ENCODE peak calls at places on chromosomes 13 and 19, in six cellular contexts. One of them, this sample, is unnamed.
A peak's percentile ranks its signal among the peaks of the same experiment; 100 is the strongest.

GRCh38 chr13:50701469-50701868 is 142.0 kb downstream of the DLEU7 start:
- DNase-seq in Panc1: no peak
- DNase-seq in body of pancreas: no peak
- DNase-seq in endodermal cell: no peak
- DNase-seq in esophagus squamous epithelium: no peak
- DNase-seq in K562: no peak
- DNase-seq in this sample: no peak

GRCh38 chr19:35882074-35882832 is 13.9 kb downstream of the APLP1 start:
- DNase-seq in K562: peak; percentile 45
- DNase-seq in body of pancreas: peak; percentile 55
- DNase-seq in endodermal cell: no peak
- DNase-seq in esophagus squamous epithelium: no peak
- DNase-seq in Panc1: peak; percentile 87
- DNase-seq in this sample: peak; percentile 27

GRCh38 chr19:18879579-18880373 is 16.2 kb downstream of the CERS1 start:
- DNase-seq in endodermal cell: peak; percentile 89
- DNase-seq in body of pancreas: no peak
- DNase-seq in Panc1: no peak
- DNase-seq in esophagus squamous epithelium: no peak
- DNase-seq in K562: peak; percentile 95
- DNase-seq in this sample: no peak

GRCh38 chr13:37488682-37489081 is 109.9 kb downstream of the POSTN start:
- DNase-seq in K562: no peak
- DNase-seq in esophagus squamous epithelium: no peak
- DNase-seq in body of pancreas: no peak
- DNase-seq in Panc1: no peak
- DNase-seq in endodermal cell: no peak
- DNase-seq in this sample: no peak

GRCh38 chr19:13788991-13789390 is 6.3 kb upstream of the ZSWIM4 start:
- DNase-seq in body of pancreas: no peak
- DNase-seq in Panc1: no peak
- DNase-seq in endodermal cell: no peak
- DNase-seq in esophagus squamous epithelium: no peak
- DNase-seq in K562: no peak
- DNase-seq in this sample: no peak

GRCh38 chr13:111573801-111574200 is 253.4 kb downstream of the TEX29 start:
- DNase-seq in endodermal cell: no peak
- DNase-seq in esophagus squamous epithelium: no peak
- DNase-seq in K562: no peak
- DNase-seq in body of pancreas: no peak
- DNase-seq in Panc1: no peak
- DNase-seq in this sample: no peak

GRCh38 chr13:30735025-30735967 is at the start of gene ALOX5AP:
- DNase-seq in body of pancreas: no peak
- DNase-seq in Panc1: no peak
- DNase-seq in esophagus squamous epithelium: no peak
- DNase-seq in K562: no peak
- DNase-seq in endodermal cell: no peak
- DNase-seq in this sample: no peak

GRCh38 chr19:39969681-39970423 is 1.1 kb upstream of the PSMC4 start:
- DNase-seq in Panc1: no peak
- DNase-seq in K562: no peak
- DNase-seq in endodermal cell: no peak
- DNase-seq in body of pancreas: no peak
- DNase-seq in esophagus squamous epithelium: no peak
- DNase-seq in this sample: no peak

GRCh38 chr19:1000095-1000494 is at the start of gene GRIN3B:
- DNase-seq in esophagus squamous epithelium: no peak
- DNase-seq in Panc1: no peak
- DNase-seq in body of pancreas: peak; percentile 59
- DNase-seq in endodermal cell: peak; percentile 95
- DNase-seq in K562: peak; percentile 85
- DNase-seq in this sample: no peak

GRCh38 chr13:40749327-40749726 is 21.7 kb downstream of the MRPS31 start:
- DNase-seq in body of pancreas: no peak
- DNase-seq in esophagus squamous epithelium: no peak
- DNase-seq in K562: no peak
- DNase-seq in Panc1: no peak
- DNase-seq in endodermal cell: no peak
- DNase-seq in this sample: no peak

GRCh38 chr19:48836089-48837017 is at the start of gene HSD17B14:
- DNase-seq in body of pancreas: peak; percentile 22
- DNase-seq in endodermal cell: peak; percentile 93
- DNase-seq in Panc1: no peak
- DNase-seq in esophagus squamous epithelium: no peak
- DNase-seq in K562: peak; percentile 29
- DNase-seq in this sample: no peak

GRCh38 chr13:101552797-101553196 is 100.3 kb downstream of the ITGBL1 start:
- DNase-seq in K562: no peak
- DNase-seq in body of pancreas: no peak
- DNase-seq in esophagus squamous epithelium: no peak
- DNase-seq in Panc1: no peak
- DNase-seq in endodermal cell: no peak
- DNase-seq in this sample: no peak

GRCh38 chr13:30334663-30335386 is 27.5 kb upstream of the KATNAL1 start:
- DNase-seq in Panc1: no peak
- DNase-seq in endodermal cell: peak; percentile 73
- DNase-seq in body of pancreas: peak; percentile 32
- DNase-seq in esophagus squamous epithelium: no peak
- DNase-seq in K562: peak; percentile 37
- DNase-seq in this sample: no peak

GRCh38 chr13:32428581-32429072 is 697 bp upstream of the N4BP2L1 start:
- DNase-seq in esophagus squamous epithelium: no peak
- DNase-seq in Panc1: no peak
- DNase-seq in K562: no peak
- DNase-seq in endodermal cell: no peak
- DNase-seq in body of pancreas: no peak
- DNase-seq in this sample: no peak

DNA sequence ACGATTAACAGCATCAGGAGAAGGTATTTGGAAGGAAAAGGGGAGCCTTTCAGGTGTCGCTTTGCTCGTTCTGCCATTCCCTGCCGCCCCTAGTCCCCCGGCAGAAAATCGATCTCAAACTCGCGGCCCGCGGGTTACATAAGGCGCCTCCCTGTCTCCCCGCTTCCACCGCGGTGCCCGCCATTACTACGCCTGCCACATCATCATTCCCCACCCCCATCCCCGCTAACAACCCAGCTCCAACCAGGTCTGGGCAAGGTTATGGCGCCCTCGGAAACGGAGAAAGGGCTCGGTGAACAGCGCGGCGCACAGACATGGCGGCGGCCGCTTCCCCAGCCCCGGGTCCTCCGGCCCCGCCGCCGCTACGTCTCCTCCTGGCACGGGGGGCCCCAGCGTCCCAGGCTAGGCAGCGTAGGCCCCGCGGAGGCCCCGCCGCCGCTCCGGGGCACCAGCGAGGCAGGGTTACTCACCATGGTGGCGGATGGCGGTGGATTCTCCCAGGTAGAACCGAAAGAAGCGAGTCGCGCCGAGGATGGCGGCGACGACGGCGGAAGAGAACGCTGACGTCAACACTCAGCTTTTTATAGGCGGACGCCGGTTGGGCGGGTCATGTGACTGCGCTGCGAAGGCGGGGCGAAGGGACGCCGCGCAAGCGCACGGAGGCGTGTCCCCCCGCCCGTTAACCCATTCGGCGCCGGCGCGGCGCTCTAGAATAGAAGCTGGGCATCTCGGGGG is at the start of gene EEF2:
- DNase-seq in Panc1: no peak
- DNase-seq in K562: peak; percentile 92
- DNase-seq in body of pancreas: peak; percentile 93
- DNase-seq in esophagus squamous epithelium: peak; percentile 35
- DNase-seq in endodermal cell: peak; percentile 94
- DNase-seq in this sample: peak; percentile 45
- H3K27ac ChIP-seq in Panc1: peak within 1 kb of the TSS; percentile 83
- H3K27ac ChIP-seq in K562: peak within 1 kb of the TSS; percentile 99
- H3K27ac ChIP-seq in body of pancreas: peak within 1 kb of the TSS; percentile 95
- H3K27ac ChIP-seq in esophagus squamous epithelium: peak within 1 kb of the TSS; percentile 92
- H3K27ac ChIP-seq in endodermal cell: peak within 1 kb of the TSS; percentile 97
- H3K27ac ChIP-seq in this sample: peak within 1 kb of the TSS; percentile 93

GRCh38 chr19:47623151-47623920 is 14.4 kb downstream of the BICRA start:
- DNase-seq in esophagus squamous epithelium: no peak
- DNase-seq in body of pancreas: no peak
- DNase-seq in Panc1: no peak
- DNase-seq in K562: no peak
- DNase-seq in endodermal cell: no peak
- DNase-seq in this sample: no peak
- H3K27ac ChIP-seq in esophagus squamous epithelium: peak overlapping the region; percentile 47
- H3K27ac ChIP-seq in body of pancreas: no peak overlapping the region
- H3K27ac ChIP-seq in Panc1: no peak overlapping the region
- H3K27ac ChIP-seq in K562: no peak overlapping the region
- H3K27ac ChIP-seq in endodermal cell: peak overlapping the region; percentile 17
- H3K27ac ChIP-seq in this sample: no peak overlapping the region

DNA sequence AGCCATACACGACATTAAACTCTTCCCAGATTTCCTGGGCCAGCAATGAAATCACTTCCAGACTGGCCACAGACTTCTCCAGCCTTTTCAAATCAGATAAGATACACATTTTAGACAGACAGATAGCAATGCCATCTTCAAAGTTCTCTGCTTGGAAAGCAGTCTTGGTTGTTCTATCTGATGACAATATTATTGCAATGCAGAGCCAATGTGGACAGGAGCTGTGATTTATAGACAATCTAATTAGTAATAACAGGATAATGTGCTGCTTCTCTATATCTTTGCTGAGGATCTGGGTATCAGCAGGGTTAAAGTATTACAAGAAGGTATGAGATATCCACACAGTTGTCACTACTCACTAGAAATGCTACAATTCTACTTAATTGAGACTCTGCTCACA is 69.1 kb downstream of the COL4A1 start:
- DNase-seq in Panc1: no peak
- DNase-seq in K562: no peak
- DNase-seq in esophagus squamous epithelium: no peak
- DNase-seq in endodermal cell: no peak
- DNase-seq in body of pancreas: no peak
- DNase-seq in this sample: no peak
- H3K27ac ChIP-seq in Panc1: no peak overlapping the region
- H3K27ac ChIP-seq in K562: no peak overlapping the region
- H3K27ac ChIP-seq in esophagus squamous epithelium: peak overlapping the region; percentile 16
- H3K27ac ChIP-seq in endodermal cell: no peak overlapping the region
- H3K27ac ChIP-seq in body of pancreas: peak overlapping the region; percentile 49
- H3K27ac ChIP-seq in this sample: no peak overlapping the region

GRCh38 chr13:95185851-95186250 is 115.4 kb downstream of the ABCC4 start:
- DNase-seq in body of pancreas: no peak
- DNase-seq in K562: no peak
- DNase-seq in Panc1: no peak
- DNase-seq in esophagus squamous epithelium: no peak
- DNase-seq in endodermal cell: no peak
- DNase-seq in this sample: no peak
- H3K27ac ChIP-seq in body of pancreas: no peak overlapping the region
- H3K27ac ChIP-seq in K562: no peak overlapping the region
- H3K27ac ChIP-seq in Panc1: no peak overlapping the region
- H3K27ac ChIP-seq in esophagus squamous epithelium: no peak overlapping the region
- H3K27ac ChIP-seq in endodermal cell: no peak overlapping the region
- H3K27ac ChIP-seq in this sample: no peak overlapping the region

GRCh38 chr19:6227156-6227940 is 52.4 kb downstream of the MLLT1 start:
- DNase-seq in esophagus squamous epithelium: no peak
- DNase-seq in K562: no peak
- DNase-seq in Panc1: no peak
- DNase-seq in endodermal cell: no peak
- DNase-seq in body of pancreas: no peak
- DNase-seq in this sample: no peak

GRCh38 chr19:6226444-6227155 is 53.2 kb downstream of the MLLT1 start:
- DNase-seq in body of pancreas: no peak
- DNase-seq in endodermal cell: no peak
- DNase-seq in esophagus squamous epithelium: no peak
- DNase-seq in K562: no peak
- DNase-seq in Panc1: no peak
- DNase-seq in this sample: no peak

GRCh38 chr19:6229216-6229913 is 50.4 kb downstream of the MLLT1 start:
- DNase-seq in endodermal cell: no peak
- DNase-seq in Panc1: no peak
- DNase-seq in esophagus squamous epithelium: no peak
- DNase-seq in body of pancreas: no peak
- DNase-seq in K562: no peak
- DNase-seq in this sample: no peak

GRCh38 chr19:6228523-6229215 is 51.1 kb downstream of the MLLT1 start:
- DNase-seq in body of pancreas: no peak
- DNase-seq in K562: no peak
- DNase-seq in Panc1: no peak
- DNase-seq in esophagus squamous epithelium: no peak
- DNase-seq in endodermal cell: no peak
- DNase-seq in this sample: no peak

DNA sequence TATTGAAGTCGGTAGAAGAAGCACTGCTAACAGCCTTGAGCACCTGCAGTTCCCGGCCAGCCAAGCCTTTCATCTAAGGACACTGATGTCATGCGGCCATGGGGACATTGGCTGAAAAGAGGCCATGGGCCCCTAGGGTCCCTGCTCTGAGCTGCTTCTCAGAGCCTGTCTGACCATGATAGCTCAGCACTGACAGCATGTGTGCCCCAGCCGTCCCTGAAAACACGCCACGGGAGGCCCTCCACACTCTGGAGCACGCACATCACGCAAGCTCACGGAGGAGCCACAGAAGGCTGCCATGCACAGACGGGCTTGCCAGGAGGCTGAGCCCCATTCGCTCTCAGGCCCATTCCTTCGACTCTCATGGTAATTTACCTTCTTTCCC is 51.8 kb downstream of the MLLT1 start:
- DNase-seq in body of pancreas: no peak
- DNase-seq in K562: no peak
- DNase-seq in endodermal cell: no peak
- DNase-seq in Panc1: no peak
- DNase-seq in esophagus squamous epithelium: no peak
- DNase-seq in this sample: no peak
- H3K27ac ChIP-seq in body of pancreas: no peak overlapping the region
- H3K27ac ChIP-seq in K562: no peak overlapping the region
- H3K27ac ChIP-seq in endodermal cell: peak overlapping the region; percentile 81
- H3K27ac ChIP-seq in Panc1: no peak overlapping the region
- H3K27ac ChIP-seq in esophagus squamous epithelium: no peak overlapping the region
- H3K27ac ChIP-seq in this sample: no peak overlapping the region

GRCh38 chr19:42401365-42402303 is 11.5 kb upstream of the CNFN start:
- DNase-seq in K562: peak; percentile 81
- DNase-seq in endodermal cell: peak; percentile 97
- DNase-seq in esophagus squamous epithelium: no peak
- DNase-seq in body of pancreas: peak; percentile 82
- DNase-seq in Panc1: no peak
- DNase-seq in this sample: no peak

GRCh38 chr19:42402376-42403116 is 12.4 kb upstream of the CNFN start:
- DNase-seq in endodermal cell: peak; percentile 73
- DNase-seq in K562: no peak
- DNase-seq in body of pancreas: no peak
- DNase-seq in Panc1: no peak
- DNase-seq in esophagus squamous epithelium: no peak
- DNase-seq in this sample: no peak

GRCh38 chr19:42397315-42398166 is 7.4 kb upstream of the CNFN start:
- DNase-seq in Panc1: no peak
- DNase-seq in esophagus squamous epithelium: no peak
- DNase-seq in K562: peak; percentile 24
- DNase-seq in endodermal cell: no peak
- DNase-seq in body of pancreas: peak; percentile 23
- DNase-seq in this sample: no peak

GRCh38 chr19:42403586-42403985 is 13.5 kb upstream of the CNFN start:
- DNase-seq in endodermal cell: peak; percentile 84
- DNase-seq in Panc1: no peak
- DNase-seq in K562: no peak
- DNase-seq in body of pancreas: no peak
- DNase-seq in esophagus squamous epithelium: no peak
- DNase-seq in this sample: no peak

GRCh38 chr19:42400404-42400803 is 10.3 kb upstream of the CNFN start:
- DNase-seq in Panc1: no peak
- DNase-seq in endodermal cell: no peak
- DNase-seq in body of pancreas: no peak
- DNase-seq in K562: no peak
- DNase-seq in esophagus squamous epithelium: no peak
- DNase-seq in this sample: no peak
- H3K27ac ChIP-seq in Panc1: no peak overlapping the region
- H3K27ac ChIP-seq in endodermal cell: no peak overlapping the region
- H3K27ac ChIP-seq in body of pancreas: no peak overlapping the region
- H3K27ac ChIP-seq in K562: no peak overlapping the region
- H3K27ac ChIP-seq in esophagus squamous epithelium: no peak overlapping the region
- H3K27ac ChIP-seq in this sample: no peak overlapping the region